ENCODE peak calls at places on chromosomes 4 and X, in seven cellular contexts. M is colonic mucosa, Q is Calu3, Z is GM12865, O is breast epithelium, P is coronary artery, F is NB4. V is an unnamed sample.

GRCh38 chr4:13173974-13174373 is 310.2 kb downstream of the RAB28 start:
- DNase-seq in M (peak), Q (no peak), Z (no peak), O (no peak), P (peak), F (no peak), V (no peak)

GRCh38 chr4:2925496-2925895 is 37.7 kb downstream of the NOP14 start:
- DNase-seq in M (no peak), Q (no peak), Z (no peak), O (peak), P (no peak), F (no peak), V (no peak)

GRCh38 chr4:75142850-75143249 is 209.9 kb downstream of the PARM1 start:
- DNase-seq in M (no peak), Q (no peak), Z (peak), O (no peak), P (no peak), F (no peak), V (no peak)

GRCh38 chr4:148954011-148954749 is 512.0 kb upstream of the NR3C2 start:
- DNase-seq in M (peak), Q (no peak), Z (no peak), O (no peak), P (no peak), F (no peak), V (no peak)

GRCh38 chr4:821631-822030 is 4.3 kb downstream of the CPLX1 start:
- DNase-seq in M (no peak), Q (no peak), Z (no peak), O (no peak), P (no peak), F (no peak), V (no peak)

GRCh38 chrX:33339219-33339618 is 127.9 kb upstream of the DMD start:
- DNase-seq in M (no peak), Q (peak), Z (no peak), O (no peak), P (no peak), F (no peak), V (no peak)

GRCh38 chr4:150628073-150628472 is 46.1 kb downstream of the MAB21L2 start:
- DNase-seq in M (no peak), Q (no peak), Z (no peak), O (no peak), P (no peak), F (no peak), V (no peak)

GRCh38 chr4:142707397-142707796 is 138.7 kb downstream of the INPP4B start:
- DNase-seq in M (peak), Q (no peak), Z (no peak), O (no peak), P (no peak), F (peak), V (no peak)

GRCh38 chrX:106917830-106918500 is 2.2 kb upstream of the CLDN2 start:
- DNase-seq in M (no peak), Q (peak), Z (no peak), O (no peak), P (no peak), F (no peak), V (no peak)

GRCh38 chr4:37661643-37662221 is 24.4 kb downstream of the RELL1 start:
- DNase-seq in M (no peak), Q (no peak), Z (no peak), O (no peak), P (no peak), F (no peak), V (no peak)

GRCh38 chr4:39526810-39527295 is 386 bp downstream of the UGDH start:
- DNase-seq in M (no peak), Q (no peak), Z (peak), O (no peak), P (no peak), F (no peak), V (no peak)

GRCh38 chr4:22997358-22998224 is 304.9 kb downstream of the GBA3 start:
- DNase-seq in M (no peak), Q (no peak), Z (no peak), O (no peak), P (no peak), F (no peak), V (no peak)

GRCh38 chr4:146336413-146336807 is 122.1 kb downstream of the REELD1 start:
- DNase-seq in M (no peak), Q (no peak), Z (no peak), O (no peak), P (no peak), F (no peak), V (no peak)

GRCh38 chr4:96887857-96888256 is 1048.0 kb downstream of the PDHA2 start:
- DNase-seq in M (no peak), Q (no peak), Z (no peak), O (no peak), P (no peak), F (no peak), V (no peak)

GRCh38 chr4:86367577-86367976 is 7.7 kb upstream of the MAPK10 start:
- DNase-seq in M (no peak), Q (no peak), Z (no peak), O (no peak), P (no peak), F (no peak), V (no peak)

GRCh38 chrX:7286461-7286860 is 138.5 kb upstream of the PUDP start:
- DNase-seq in M (no peak), Q (no peak), Z (no peak), O (no peak), P (no peak), F (no peak), V (no peak)

GRCh38 chr4:59540311-59540710 is 1659.8 kb upstream of the ADGRL3 start:
- DNase-seq in M (no peak), Q (no peak), Z (no peak), O (no peak), P (no peak), F (no peak), V (no peak)

GRCh38 chrX:13254076-13254785 is 65.6 kb downstream of the ATXN3L start:
- DNase-seq in M (no peak), Q (peak), Z (peak), O (no peak), P (no peak), F (peak), V (no peak)
- TF ChIP-seq CTCF in M (no peak), Q (no peak), Z (peak), O (no peak), P (no peak), F (peak), V (no peak)

GRCh38 chrX:136585960-136586359 is 53.9 kb downstream of the VGLL1 start:
- DNase-seq in M (no peak), Q (no peak), Z (no peak), O (no peak), P (no peak), F (no peak), V (no peak)

GRCh38 chrX:136582624-136583023 is 50.6 kb downstream of the VGLL1 start:
- DNase-seq in M (no peak), Q (no peak), Z (no peak), O (no peak), P (no peak), F (no peak), V (no peak)

GRCh38 chrX:136577562-136577961 is 45.5 kb downstream of the VGLL1 start:
- DNase-seq in M (peak), Q (peak), Z (peak), O (peak), P (no peak), F (peak), V (no peak)

GRCh38 chrX:136584545-136584944 is 52.5 kb downstream of the VGLL1 start:
- DNase-seq in M (no peak), Q (no peak), Z (peak), O (no peak), P (no peak), F (no peak), V (no peak)

DNA sequence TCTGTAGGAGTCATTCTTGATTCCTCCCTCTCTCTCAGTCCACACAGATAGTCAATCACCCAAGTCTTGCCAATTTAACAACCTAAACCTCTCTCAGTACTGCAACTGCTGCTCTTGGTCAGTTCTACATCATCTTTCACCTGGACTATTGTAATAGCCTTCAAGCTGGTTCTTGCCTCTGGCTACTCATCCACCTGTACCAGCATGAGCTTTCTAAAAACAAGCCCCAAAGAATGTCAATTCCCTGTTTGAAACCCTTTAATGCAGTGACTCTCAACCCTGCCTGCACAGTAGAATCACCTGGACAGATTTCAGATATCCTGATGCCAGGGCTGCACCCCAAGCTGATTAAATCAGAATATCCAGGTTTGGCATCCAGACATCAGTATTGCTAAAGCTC is 48.3 kb downstream of the VGLL1 start:
- DNase-seq in M (no peak), Q (no peak), Z (no peak), O (no peak), P (no peak), F (no peak), V (no peak)
- TF ChIP-seq CTCF in M (no peak), Q (no peak), Z (no peak), O (no peak), P (no peak), F (no peak), V (no peak)

GRCh38 chr4:6331018-6331417 is 61.4 kb downstream of the WFS1 start:
- DNase-seq in M (no peak), Q (peak), Z (peak), O (no peak), P (no peak), F (peak), V (no peak)
- TF ChIP-seq CTCF in M (peak), Q (peak), Z (peak), O (peak), P (no peak), F (peak), V (no peak)

GRCh38 chrX:136304493-136304892 is 3.7 kb downstream of the ADGRG4 start:
- DNase-seq in M (no peak), Q (no peak), Z (no peak), O (no peak), P (no peak), F (peak), V (no peak)
- TF ChIP-seq CTCF in M (no peak), Q (no peak), Z (no peak), O (no peak), P (no peak), F (peak), V (no peak)